ENCODE peak calls at places on chromosomes 13 and 19, in seven cellular contexts. One of them, this sample, is unnamed. For H3K36me3, the result is how much of the 10 kb centered on the place peaks cover.

GRCh38 chr19:41298327-41298964 is 11.5 kb upstream of the CCDC97 start:
- DNase-seq in CD4-positive, CD25-positive, alpha-beta regulatory T cell: no peak
- DNase-seq in stomach: peak
- DNase-seq in tibial nerve: peak
- DNase-seq in CD8-positive, alpha-beta T cell: no peak
- DNase-seq in uterus: no peak
- DNase-seq in tibial artery: peak
- DNase-seq in this sample: peak

GRCh38 chr13:102261809-102262208 is 140.0 kb downstream of the FGF14 start:
- DNase-seq in uterus: no peak
- DNase-seq in CD4-positive, CD25-positive, alpha-beta regulatory T cell: no peak
- DNase-seq in tibial artery: no peak
- DNase-seq in stomach: no peak
- DNase-seq in CD8-positive, alpha-beta T cell: no peak
- DNase-seq in tibial nerve: no peak
- DNase-seq in this sample: no peak

GRCh38 chr13:48580185-48580803 is 47.4 kb upstream of the RCBTB2 start:
- DNase-seq in uterus: peak
- DNase-seq in tibial nerve: peak
- DNase-seq in tibial artery: peak
- DNase-seq in CD8-positive, alpha-beta T cell: peak
- DNase-seq in CD4-positive, CD25-positive, alpha-beta regulatory T cell: peak
- DNase-seq in stomach: peak
- DNase-seq in this sample: no peak

GRCh38 chr13:59094149-59094548 is 1069.6 kb downstream of the DIAPH3 start:
- DNase-seq in stomach: no peak
- DNase-seq in tibial nerve: no peak
- DNase-seq in CD8-positive, alpha-beta T cell: no peak
- DNase-seq in uterus: no peak
- DNase-seq in CD4-positive, CD25-positive, alpha-beta regulatory T cell: no peak
- DNase-seq in tibial artery: no peak
- DNase-seq in this sample: no peak

GRCh38 chr19:55257461-55258411 is 1.1 kb downstream of the PPP6R1 start:
- DNase-seq in CD8-positive, alpha-beta T cell: no peak
- DNase-seq in tibial artery: no peak
- DNase-seq in CD4-positive, CD25-positive, alpha-beta regulatory T cell: peak
- DNase-seq in tibial nerve: no peak
- DNase-seq in stomach: no peak
- DNase-seq in uterus: no peak
- DNase-seq in this sample: peak

GRCh38 chr19:34481861-34482379 is 362 bp downstream of the WTIP start:
- DNase-seq in tibial nerve: no peak
- DNase-seq in uterus: no peak
- DNase-seq in stomach: no peak
- DNase-seq in CD4-positive, CD25-positive, alpha-beta regulatory T cell: no peak
- DNase-seq in CD8-positive, alpha-beta T cell: no peak
- DNase-seq in tibial artery: peak
- DNase-seq in this sample: no peak

GRCh38 chr13:101289764-101290163 is 126.5 kb downstream of the NALCN start:
- DNase-seq in stomach: no peak
- DNase-seq in tibial artery: no peak
- DNase-seq in uterus: no peak
- DNase-seq in CD8-positive, alpha-beta T cell: no peak
- DNase-seq in tibial nerve: no peak
- DNase-seq in CD4-positive, CD25-positive, alpha-beta regulatory T cell: no peak
- DNase-seq in this sample: no peak

GRCh38 chr19:18304496-18305312 is 18.2 kb downstream of the LSM4 start:
- DNase-seq in CD4-positive, CD25-positive, alpha-beta regulatory T cell: peak
- DNase-seq in CD8-positive, alpha-beta T cell: peak
- DNase-seq in stomach: peak
- DNase-seq in tibial nerve: peak
- DNase-seq in uterus: peak
- DNase-seq in tibial artery: peak
- DNase-seq in this sample: peak

GRCh38 chr19:55638864-55639359 is 1.9 kb upstream of the ZNF580 start:
- DNase-seq in CD4-positive, CD25-positive, alpha-beta regulatory T cell: peak
- DNase-seq in stomach: no peak
- DNase-seq in tibial nerve: no peak
- DNase-seq in CD8-positive, alpha-beta T cell: peak
- DNase-seq in tibial artery: no peak
- DNase-seq in uterus: no peak
- DNase-seq in this sample: no peak

GRCh38 chr19:49793561-49793840 is 19.6 kb downstream of the FUZ start:
- DNase-seq in uterus: no peak
- DNase-seq in CD8-positive, alpha-beta T cell: no peak
- DNase-seq in CD4-positive, CD25-positive, alpha-beta regulatory T cell: no peak
- DNase-seq in tibial artery: no peak
- DNase-seq in stomach: no peak
- DNase-seq in tibial nerve: no peak
- DNase-seq in this sample: no peak

GRCh38 chr13:99941086-99941485 is 30.5 kb downstream of the ZIC5 start:
- DNase-seq in uterus: no peak
- DNase-seq in stomach: no peak
- DNase-seq in tibial artery: peak
- DNase-seq in CD8-positive, alpha-beta T cell: no peak
- DNase-seq in CD4-positive, CD25-positive, alpha-beta regulatory T cell: no peak
- DNase-seq in tibial nerve: no peak
- DNase-seq in this sample: peak

GRCh38 chr19:9936151-9937000 is at the start of gene OLFM2:
- DNase-seq in CD4-positive, CD25-positive, alpha-beta regulatory T cell: no peak
- DNase-seq in uterus: peak
- DNase-seq in tibial nerve: no peak
- DNase-seq in CD8-positive, alpha-beta T cell: no peak
- DNase-seq in stomach: no peak
- DNase-seq in tibial artery: no peak
- DNase-seq in this sample: no peak

GRCh38 chr13:74062933-74063332 is 71.3 kb downstream of the KLF12 start:
- DNase-seq in uterus: peak
- DNase-seq in tibial artery: peak
- DNase-seq in CD8-positive, alpha-beta T cell: no peak
- DNase-seq in CD4-positive, CD25-positive, alpha-beta regulatory T cell: no peak
- DNase-seq in stomach: no peak
- DNase-seq in tibial nerve: peak
- DNase-seq in this sample: peak

GRCh38 chr13:27203854-27204253 is 32.2 kb upstream of the USP12 start:
- DNase-seq in tibial artery: no peak
- DNase-seq in tibial nerve: peak
- DNase-seq in uterus: no peak
- DNase-seq in CD4-positive, CD25-positive, alpha-beta regulatory T cell: peak
- DNase-seq in CD8-positive, alpha-beta T cell: no peak
- DNase-seq in stomach: no peak
- DNase-seq in this sample: peak

GRCh38 chr13:102873653-102874052 is 27.8 kb downstream of the ERCC5 start:
- DNase-seq in stomach: no peak
- DNase-seq in CD4-positive, CD25-positive, alpha-beta regulatory T cell: peak
- DNase-seq in uterus: no peak
- DNase-seq in tibial nerve: no peak
- DNase-seq in CD8-positive, alpha-beta T cell: no peak
- DNase-seq in tibial artery: no peak
- DNase-seq in this sample: no peak

GRCh38 chr13:23430664-23431063 is 2.8 kb downstream of the SACS start:
- DNase-seq in uterus: no peak
- DNase-seq in stomach: no peak
- DNase-seq in CD8-positive, alpha-beta T cell: no peak
- DNase-seq in CD4-positive, CD25-positive, alpha-beta regulatory T cell: no peak
- DNase-seq in tibial artery: no peak
- DNase-seq in tibial nerve: no peak
- DNase-seq in this sample: no peak

GRCh38 chr13:97259787-97260641 is 37.9 kb downstream of the MBNL2 start:
- DNase-seq in tibial nerve: no peak
- DNase-seq in stomach: no peak
- DNase-seq in CD8-positive, alpha-beta T cell: no peak
- DNase-seq in CD4-positive, CD25-positive, alpha-beta regulatory T cell: no peak
- DNase-seq in uterus: no peak
- DNase-seq in tibial artery: peak
- DNase-seq in this sample: no peak

GRCh38 chr13:43307921-43308433 is 284.6 kb downstream of the DNAJC15 start:
- DNase-seq in tibial artery: peak
- DNase-seq in uterus: peak
- DNase-seq in CD8-positive, alpha-beta T cell: no peak
- DNase-seq in stomach: peak
- DNase-seq in CD4-positive, CD25-positive, alpha-beta regulatory T cell: no peak
- DNase-seq in tibial nerve: peak
- DNase-seq in this sample: peak

GRCh38 chr13:36582977-36583376 is 90.8 kb upstream of the SERTM1 start:
- DNase-seq in CD4-positive, CD25-positive, alpha-beta regulatory T cell: no peak
- DNase-seq in tibial nerve: no peak
- DNase-seq in tibial artery: no peak
- DNase-seq in uterus: no peak
- DNase-seq in stomach: no peak
- DNase-seq in CD8-positive, alpha-beta T cell: no peak
- DNase-seq in this sample: no peak

GRCh38 chr19:50252111-50252886 is 48.9 kb downstream of the MYH14 start:
- DNase-seq in uterus: no peak
- DNase-seq in tibial artery: no peak
- DNase-seq in stomach: no peak
- DNase-seq in tibial nerve: no peak
- DNase-seq in CD4-positive, CD25-positive, alpha-beta regulatory T cell: peak
- DNase-seq in CD8-positive, alpha-beta T cell: no peak
- DNase-seq in this sample: no peak

GRCh38 chr19:1271528-1272422 is 2.6 kb downstream of the CIRBP start:
- DNase-seq in tibial artery: no peak
- DNase-seq in CD4-positive, CD25-positive, alpha-beta regulatory T cell: no peak
- DNase-seq in CD8-positive, alpha-beta T cell: no peak
- DNase-seq in stomach: no peak
- DNase-seq in tibial nerve: no peak
- DNase-seq in uterus: peak
- DNase-seq in this sample: no peak
- H3K4me3 ChIP-seq in tibial artery: peak
- H3K4me3 ChIP-seq in CD4-positive, CD25-positive, alpha-beta regulatory T cell: no peak
- H3K4me3 ChIP-seq in CD8-positive, alpha-beta T cell: peak
- H3K4me3 ChIP-seq in stomach: peak
- H3K4me3 ChIP-seq in tibial nerve: no peak
- H3K4me3 ChIP-seq in uterus: no peak
- H3K4me3 ChIP-seq in this sample: no peak

GRCh38 chr19:58555369-58555885 is 522 bp upstream of the CHMP2A start:
- DNase-seq in tibial artery: no peak
- DNase-seq in uterus: no peak
- DNase-seq in stomach: no peak
- DNase-seq in tibial nerve: no peak
- DNase-seq in CD8-positive, alpha-beta T cell: no peak
- DNase-seq in CD4-positive, CD25-positive, alpha-beta regulatory T cell: no peak
- DNase-seq in this sample: peak

GRCh38 chr19:58556633-58557252 is 1.7 kb downstream of the UBE2M start:
- DNase-seq in CD4-positive, CD25-positive, alpha-beta regulatory T cell: no peak
- DNase-seq in tibial artery: peak
- DNase-seq in CD8-positive, alpha-beta T cell: no peak
- DNase-seq in uterus: peak
- DNase-seq in stomach: no peak
- DNase-seq in tibial nerve: no peak
- DNase-seq in this sample: no peak

GRCh38 chr19:58553799-58554493 is 959 bp downstream of the CHMP2A start:
- DNase-seq in CD4-positive, CD25-positive, alpha-beta regulatory T cell: no peak
- DNase-seq in uterus: no peak
- DNase-seq in CD8-positive, alpha-beta T cell: no peak
- DNase-seq in tibial nerve: no peak
- DNase-seq in stomach: no peak
- DNase-seq in tibial artery: peak
- DNase-seq in this sample: peak

GRCh38 chr19:58555920-58556632 is 1.2 kb upstream of the CHMP2A start:
- DNase-seq in CD8-positive, alpha-beta T cell: no peak
- DNase-seq in tibial artery: peak
- DNase-seq in CD4-positive, CD25-positive, alpha-beta regulatory T cell: no peak
- DNase-seq in stomach: no peak
- DNase-seq in tibial nerve: no peak
- DNase-seq in uterus: peak
- DNase-seq in this sample: no peak

GRCh38 chr19:58554494-58555368 is at the start of gene CHMP2A:
- DNase-seq in CD4-positive, CD25-positive, alpha-beta regulatory T cell: peak
- DNase-seq in tibial artery: peak
- DNase-seq in uterus: peak
- DNase-seq in tibial nerve: peak
- DNase-seq in CD8-positive, alpha-beta T cell: peak
- DNase-seq in stomach: peak
- DNase-seq in this sample: peak
- H3K36me3 ChIP-seq in CD4-positive, CD25-positive, alpha-beta regulatory T cell: under half
- H3K36me3 ChIP-seq in tibial artery: half or more
- H3K36me3 ChIP-seq in uterus: under half
- H3K36me3 ChIP-seq in tibial nerve: half or more
- H3K36me3 ChIP-seq in CD8-positive, alpha-beta T cell: under half
- H3K36me3 ChIP-seq in stomach: half or more
- H3K36me3 ChIP-seq in this sample: under half

DNA sequence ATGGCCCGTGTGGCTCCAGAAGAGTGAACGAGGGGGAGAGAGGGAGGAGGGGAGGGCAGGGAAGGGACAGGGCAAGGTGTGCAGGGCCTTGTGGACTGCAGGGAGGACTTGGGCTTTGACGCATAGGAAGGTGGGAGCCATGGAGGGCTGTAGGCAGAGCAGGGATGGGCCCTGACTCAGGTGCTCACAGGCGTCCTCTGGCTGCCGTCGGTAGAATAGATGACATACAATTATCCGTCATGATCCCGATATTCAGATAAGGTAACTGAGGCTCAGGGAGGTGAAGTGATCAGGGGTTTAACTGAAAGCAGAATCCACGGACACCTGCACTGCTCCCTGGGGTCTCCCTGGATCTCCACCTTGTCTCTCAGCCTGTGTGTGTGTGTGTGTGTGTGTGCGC is 3.4 kb downstream of the C3 start:
- DNase-seq in stomach: no peak
- DNase-seq in CD8-positive, alpha-beta T cell: no peak
- DNase-seq in tibial artery: no peak
- DNase-seq in tibial nerve: no peak
- DNase-seq in CD4-positive, CD25-positive, alpha-beta regulatory T cell: peak
- DNase-seq in uterus: no peak
- DNase-seq in this sample: no peak
- H3K4me3 ChIP-seq in stomach: no peak
- H3K4me3 ChIP-seq in CD8-positive, alpha-beta T cell: no peak
- H3K4me3 ChIP-seq in tibial artery: no peak
- H3K4me3 ChIP-seq in tibial nerve: no peak
- H3K4me3 ChIP-seq in CD4-positive, CD25-positive, alpha-beta regulatory T cell: no peak
- H3K4me3 ChIP-seq in uterus: no peak
- H3K4me3 ChIP-seq in this sample: no peak

DNA sequence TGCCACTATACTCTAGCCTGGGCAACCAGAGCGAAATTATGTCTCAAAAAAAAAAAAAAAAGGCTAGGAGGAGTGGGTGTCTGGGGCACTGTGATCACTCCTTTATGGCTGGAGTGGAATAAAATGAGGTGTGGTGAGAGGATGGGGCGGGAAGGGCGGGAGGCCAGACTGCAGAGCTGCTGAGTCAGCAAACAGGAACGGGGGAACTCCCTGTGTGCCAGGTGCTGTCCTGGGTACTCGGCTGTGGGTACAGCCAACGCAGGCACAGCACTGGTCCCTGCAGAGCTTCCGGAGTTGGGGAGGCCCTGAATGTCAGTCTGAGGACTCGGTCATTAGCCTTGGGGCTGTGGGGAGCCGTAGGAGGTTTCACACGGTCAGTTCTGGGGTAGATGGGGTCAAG is 5.7 kb downstream of the PRPF31 start:
- DNase-seq in CD4-positive, CD25-positive, alpha-beta regulatory T cell: no peak
- DNase-seq in stomach: no peak
- DNase-seq in uterus: no peak
- DNase-seq in tibial artery: no peak
- DNase-seq in CD8-positive, alpha-beta T cell: no peak
- DNase-seq in tibial nerve: no peak
- DNase-seq in this sample: peak
- H3K36me3 ChIP-seq in CD4-positive, CD25-positive, alpha-beta regulatory T cell: half or more
- H3K36me3 ChIP-seq in stomach: half or more
- H3K36me3 ChIP-seq in uterus: under half
- H3K36me3 ChIP-seq in tibial artery: half or more
- H3K36me3 ChIP-seq in CD8-positive, alpha-beta T cell: half or more
- H3K36me3 ChIP-seq in tibial nerve: half or more
- H3K36me3 ChIP-seq in this sample: under half

This sample was measured in mucosa of descending colon.